ENCODE peak calls at places on chromosomes 13 and 19, in five cellular contexts. Y, Z, Q, J and L are unnamed samples. For H3K9me3, the result is how much of the 10 kb centered on the place peaks cover.

GRCh38 chr13:86563308-86563707 is 764.1 kb upstream of the SLITRK6 start:
- DNase-seq in Y (no peak), Z (no peak), Q (no peak), J (no peak), L (no peak)

GRCh38 chr19:6056282-6056741 is 54.0 kb downstream of the RFX2 start:
- DNase-seq in Y (no peak), Z (no peak), Q (no peak), J (no peak), L (no peak)

GRCh38 chr19:47641891-47642485 is 33.1 kb downstream of the BICRA start:
- DNase-seq in Y (no peak), Z (no peak), Q (no peak), J (no peak), L (no peak)

GRCh38 chr19:47310819-47311218 is 1.2 kb downstream of the C5AR1 start:
- DNase-seq in Y (no peak), Z (peak), Q (peak), J (no peak), L (no peak)

GRCh38 chr19:4913996-4914735 is 4.9 kb downstream of the UHRF1 start:
- DNase-seq in Y (no peak), Z (no peak), Q (no peak), J (no peak), L (no peak)

GRCh38 chr19:6820237-6820636 is 47.7 kb downstream of the VAV1 start:
- DNase-seq in Y (no peak), Z (no peak), Q (no peak), J (no peak), L (no peak)

GRCh38 chr19:45781282-45782161 is 768 bp downstream of the DMPK start:
- DNase-seq in Y (no peak), Z (no peak), Q (peak), J (no peak), L (no peak)

GRCh38 chr19:54684537-54684936 is 21.8 kb downstream of the LILRB4 start:
- DNase-seq in Y (no peak), Z (no peak), Q (no peak), J (no peak), L (no peak)

GRCh38 chr19:17209126-17210036 is 5.8 kb upstream of the USE1 start:
- DNase-seq in Y (peak), Z (no peak), Q (peak), J (peak), L (no peak)

GRCh38 chr13:70310720-70311119 is 202.5 kb upstream of the KLHL1 start:
- DNase-seq in Y (peak), Z (no peak), Q (no peak), J (no peak), L (no peak)

GRCh38 chr13:51717786-51718398 is 86.1 kb downstream of the DHRS12 start:
- DNase-seq in Y (no peak), Z (no peak), Q (no peak), J (no peak), L (no peak)

GRCh38 chr13:34334984-34335661 is 517.2 kb downstream of the RFC3 start:
- DNase-seq in Y (no peak), Z (no peak), Q (no peak), J (no peak), L (no peak)

GRCh38 chr19:46984077-46985010 is 35.3 kb upstream of the NPAS1 start:
- DNase-seq in Y (no peak), Z (no peak), Q (peak), J (no peak), L (no peak)

GRCh38 chr13:49690133-49690989 is 925 bp downstream of the EBPL start:
- DNase-seq in Y (no peak), Z (no peak), Q (no peak), J (no peak), L (no peak)

GRCh38 chr19:13865578-13866462 is 11.1 kb upstream of the NANOS3 start:
- DNase-seq in Y (no peak), Z (no peak), Q (no peak), J (no peak), L (no peak)

GRCh38 chr13:50646070-50646469 is 197.4 kb downstream of the DLEU7 start:
- DNase-seq in Y (no peak), Z (no peak), Q (no peak), J (no peak), L (no peak)

GRCh38 chr13:80131204-80131603 is 209.7 kb downstream of the SPRY2 start:
- DNase-seq in Y (no peak), Z (peak), Q (peak), J (no peak), L (no peak)

GRCh38 chr13:39039033-39039432 is 777 bp downstream of the NHLRC3 start:
- DNase-seq in Y (no peak), Z (no peak), Q (no peak), J (no peak), L (no peak)

GRCh38 chr13:29382021-29382420 is 213.5 kb downstream of the SLC7A1 start:
- DNase-seq in Y (no peak), Z (no peak), Q (no peak), J (no peak), L (no peak)

DNA sequence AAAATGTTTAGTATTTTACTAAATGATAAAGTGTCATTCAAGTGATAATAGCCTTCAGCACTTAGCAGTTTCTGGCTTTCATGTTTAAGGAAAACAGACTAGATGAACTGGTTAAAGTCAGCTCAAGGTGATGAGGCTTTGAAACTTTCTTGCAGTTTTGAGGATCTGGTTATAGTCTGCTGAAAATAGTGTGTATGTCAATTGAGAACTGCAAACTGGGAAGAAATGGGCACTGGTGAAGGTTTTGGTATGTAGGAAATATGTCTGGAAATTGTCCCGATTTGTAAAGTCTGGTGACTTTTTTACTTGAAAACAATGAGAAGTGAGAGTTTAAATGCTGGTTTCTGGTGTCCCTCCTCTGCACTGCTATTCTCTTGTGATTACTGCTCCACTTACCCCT is 36.8 kb upstream of the SOX21 start:
- DNase-seq in Y (no peak), Z (no peak), Q (no peak), J (no peak), L (no peak)
- H3K9me3 ChIP-seq in Y (under half), Z (under half), Q (under half), J (under half), L (under half)

DNA sequence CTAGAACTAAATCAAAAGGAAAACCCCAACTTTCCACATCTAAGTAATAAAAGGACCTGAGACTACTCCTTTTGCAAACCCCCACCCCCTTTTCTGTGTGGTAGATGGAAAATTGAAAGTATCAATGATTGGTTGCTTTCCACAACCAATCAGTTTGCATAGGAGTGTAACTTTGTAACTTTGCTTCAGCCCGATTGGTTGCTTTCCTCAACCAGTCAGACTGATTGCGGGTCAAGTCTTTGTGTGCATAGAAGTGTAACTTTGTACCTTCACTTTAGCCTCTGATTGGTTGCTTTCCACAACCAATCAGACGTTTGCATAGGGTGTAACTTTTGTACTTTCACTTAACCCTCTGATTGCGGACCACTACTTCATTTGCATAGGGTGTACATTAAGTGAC is 8.0 kb upstream of the B3GLCT start:
- DNase-seq in Y (no peak), Z (no peak), Q (no peak), J (no peak), L (no peak)
- H3K9me3 ChIP-seq in Y (under half), Z (under half), Q (under half), J (under half), L (under half)

DNA sequence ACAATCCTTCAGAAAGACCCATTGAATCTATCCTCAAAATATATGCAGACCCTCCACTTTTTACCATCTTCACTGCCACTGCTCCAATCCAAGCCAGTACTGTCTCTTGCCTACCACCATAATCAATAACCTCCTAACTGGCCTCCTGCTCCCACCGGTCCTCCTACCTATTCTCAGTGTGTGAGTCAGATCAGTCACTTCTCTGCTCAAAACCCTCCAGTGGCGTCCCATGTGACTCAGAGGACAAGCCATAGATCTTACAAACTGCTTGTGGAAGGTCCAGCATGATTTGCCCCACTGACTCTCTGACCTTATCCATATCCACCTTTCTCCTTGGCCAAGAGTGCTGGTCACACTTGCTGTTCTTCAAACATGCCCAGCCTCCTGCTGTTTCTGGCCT is 23.4 kb upstream of the MBNL2 start:
- DNase-seq in Y (no peak), Z (no peak), Q (no peak), J (no peak), L (no peak)
- H3K9me3 ChIP-seq in Y (under half), Z (under half), Q (under half), J (under half), L (under half)

GRCh38 chr19:21902596-21902995 is 66.6 kb upstream of the ZNF43 start:
- DNase-seq in Y (no peak), Z (no peak), Q (no peak), J (no peak), L (no peak)
- H3K9me3 ChIP-seq in Y (under half), Z (half or more), Q (under half), J (under half), L (under half)

GRCh38 chr19:36747750-36748149 is 24.9 kb downstream of the ZNF850 start:
- DNase-seq in Y (no peak), Z (no peak), Q (no peak), J (no peak), L (no peak)
- H3K9me3 ChIP-seq in Y (half or more), Z (half or more), Q (under half), J (half or more), L (half or more)

GRCh38 chr19:55812449-55812848 is 19.4 kb downstream of the NLRP11 start:
- DNase-seq in Y (no peak), Z (no peak), Q (no peak), J (no peak), L (no peak)

GRCh38 chr19:55809381-55810058 is 22.3 kb downstream of the NLRP11 start:
- DNase-seq in Y (no peak), Z (peak), Q (peak), J (no peak), L (no peak)

GRCh38 chr19:55811340-55811739 is 20.5 kb downstream of the NLRP11 start:
- DNase-seq in Y (no peak), Z (no peak), Q (no peak), J (no peak), L (no peak)

DNA sequence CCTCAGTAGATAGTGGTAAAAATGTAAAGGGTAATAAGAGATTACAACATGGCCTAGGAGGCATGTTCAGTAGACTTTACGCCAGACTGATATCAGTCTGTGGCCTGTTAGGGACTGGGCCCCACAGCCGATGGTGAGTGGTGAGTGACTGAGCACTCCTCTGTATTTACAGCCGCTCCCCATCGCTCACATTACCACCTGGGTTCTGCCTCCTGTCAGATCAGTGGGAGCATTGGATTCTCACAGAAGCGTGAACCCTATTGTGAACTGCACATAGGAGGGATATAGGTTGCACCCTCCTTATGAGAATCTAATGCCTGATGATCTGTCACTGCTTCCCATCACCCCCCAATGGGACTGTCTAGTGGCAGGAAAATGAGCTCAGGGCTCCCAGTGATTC is 17.9 kb downstream of the NLRP11 start:
- DNase-seq in Y (no peak), Z (no peak), Q (no peak), J (no peak), L (no peak)
- H3K9me3 ChIP-seq in Y (under half), Z (under half), Q (under half), J (under half), L (under half)

GRCh38 chr19:12244370-12244769 is 50.3 kb downstream of the ZNF44 start:
- DNase-seq in Y (no peak), Z (no peak), Q (no peak), J (no peak), L (no peak)

GRCh38 chr19:12247644-12248222 is 47.0 kb downstream of the ZNF44 start:
- DNase-seq in Y (no peak), Z (no peak), Q (no peak), J (no peak), L (no peak)
- H3K9me3 ChIP-seq in Y (under half), Z (half or more), Q (under half), J (half or more), L (under half)

GRCh38 chr19:12180377-12180776 is 17.5 kb downstream of the ZNF136 start:
- DNase-seq in Y (no peak), Z (no peak), Q (no peak), J (no peak), L (no peak)
- H3K9me3 ChIP-seq in Y (under half), Z (half or more), Q (under half), J (half or more), L (under half)

DNA sequence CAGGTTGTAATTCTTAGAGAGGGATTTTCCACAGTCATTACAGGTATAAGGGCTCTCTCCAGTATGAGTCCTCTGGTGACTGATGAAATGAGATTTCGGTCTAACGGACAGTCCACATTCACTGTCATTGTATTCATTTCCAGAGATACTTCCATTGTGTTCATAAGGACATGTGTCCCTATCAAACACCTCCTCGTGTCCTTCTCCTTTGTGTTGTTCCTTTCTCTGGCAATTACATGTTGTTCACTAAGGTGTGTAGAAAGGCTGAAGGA is 10.5 kb upstream of the ZSCAN18 start:
- DNase-seq in Y (no peak), Z (no peak), Q (no peak), J (no peak), L (no peak)
- H3K9me3 ChIP-seq in Y (under half), Z (half or more), Q (under half), J (half or more), L (under half)